ENCODE peak calls at places on chromosomes 16 and 17, in seven cellular contexts. M is OCI-LY7, V is progenitor cell of endocrine pancreas, Y is EH, W is posterior cingulate gyrus, S is OCI-M1, O is keratinocyte. A is an unnamed sample.

GRCh38 chr17:7929158-7930029 is at the start of gene KCNAB3:
- DNase-seq in M (no peak), W (peak), O (no peak), V (no peak), Y (peak), S (no peak), A (peak)

GRCh38 chr17:81130385-81131288 is 34.7 kb upstream of the PVALEF start:
- DNase-seq in M (no peak), O (no peak), W (peak), S (no peak), Y (no peak), V (no peak), A (no peak)

GRCh38 chr17:7136266-7136877 is 21.8 kb upstream of the ASGR2 start:
- DNase-seq in S (peak), O (peak), V (peak), M (peak), Y (peak), W (peak), A (peak)

GRCh38 chr17:17496189-17497064 is at the start of gene RASD1:
- DNase-seq in V (peak), M (peak), W (peak), S (peak), Y (peak), O (no peak), A (peak)

GRCh38 chr16:22191966-22192260 is 14.2 kb upstream of the EEF2K start:
- DNase-seq in W (no peak), V (no peak), O (no peak), S (peak), Y (peak), M (peak), A (peak)

GRCh38 chr16:85878875-85879274 is 20.1 kb upstream of the IRF8 start:
- DNase-seq in S (no peak), M (no peak), Y (peak), V (no peak), O (no peak), W (no peak), A (no peak)

GRCh38 chr16:12260647-12261262 is 284.2 kb downstream of the SNX29 start:
- DNase-seq in O (no peak), S (no peak), W (no peak), M (peak), V (no peak), Y (no peak), A (no peak)

GRCh38 chr16:50301626-50302471 is 35.5 kb downstream of the ADCY7 start:
- DNase-seq in V (no peak), W (peak), M (no peak), Y (peak), S (no peak), O (no peak), A (no peak)

GRCh38 chr16:85974428-85975375 is 75.7 kb downstream of the IRF8 start:
- DNase-seq in M (no peak), S (no peak), V (no peak), Y (no peak), W (no peak), O (no peak), A (no peak)

GRCh38 chr17:41464682-41465081 is 2.5 kb downstream of the KRT32 start:
- DNase-seq in W (peak), S (no peak), Y (peak), V (no peak), M (no peak), O (peak), A (no peak)

GRCh38 chr16:12646490-12647274 is 157.0 kb downstream of the CPPED1 start:
- DNase-seq in Y (peak), S (peak), W (no peak), M (no peak), O (no peak), V (no peak), A (peak)

A was measured in GM12865.